ENCODE peak calls at places on chromosomes 1 and 21, in ten cellular contexts. I is naive thymus-derived CD8-positive, alpha-beta T cell; C is kidney; A is skeletal muscle cell; G is NCI-H460; E is HEK293T; T is CD4-positive, alpha-beta T cell; J is stimulated activated naive CD4-positive, alpha-beta T cell; B is iPS DF 6.9; S is keratinocyte. L is an unnamed sample.

GRCh38 chr1:25854554-25854953 is 4.7 kb downstream of the AUNIP start:
- DNase-seq in I (no peak), J (no peak), E (no peak), G (no peak), A (no peak), C (no peak), B (no peak), S (no peak), T (no peak), L (no peak)

GRCh38 chr1:180534199-180534598 is 24.6 kb upstream of the OVAAL start:
- DNase-seq in T (no peak), I (no peak), J (no peak), S (no peak), C (no peak), G (no peak), A (no peak), B (no peak), E (no peak), L (no peak)

GRCh38 chr1:29920316-29920715 is 684.0 kb downstream of the PTPRU start:
- DNase-seq in T (no peak), J (no peak), I (no peak), G (no peak), A (no peak), C (no peak), S (no peak), E (no peak), B (no peak), L (no peak)

GRCh38 chr1:207619833-207620572 is 24.9 kb upstream of the CR1L start:
- DNase-seq in S (no peak), B (no peak), T (no peak), A (peak), C (no peak), J (no peak), I (no peak), G (peak), E (peak), L (no peak)

GRCh38 chr1:34709547-34709946 is 45.3 kb upstream of the GJB5 start:
- DNase-seq in G (no peak), J (no peak), T (no peak), S (no peak), A (no peak), C (no peak), I (no peak), B (no peak), E (no peak), L (no peak)

GRCh38 chr1:205477759-205478247 is 22.0 kb upstream of the BLACAT1 start:
- DNase-seq in E (no peak), B (no peak), T (no peak), G (peak), I (no peak), C (peak), J (no peak), S (peak), A (no peak), L (no peak)

GRCh38 chr1:32892368-32893197 is 6.3 kb downstream of the HPCA start:
- DNase-seq in J (peak), E (peak), S (no peak), G (no peak), C (peak), A (no peak), B (no peak), I (no peak), T (no peak), L (no peak)

GRCh38 chr1:5448486-5448885 is 543.7 kb downstream of the NPHP4 start:
- DNase-seq in A (no peak), B (no peak), C (no peak), J (peak), E (no peak), G (no peak), T (peak), I (no peak), S (no peak), L (no peak)

GRCh38 chr1:91622586-91622985 is 121.9 kb downstream of the CDC7 start:
- DNase-seq in B (no peak), G (no peak), T (no peak), S (no peak), C (no peak), J (no peak), E (no peak), I (no peak), A (no peak), L (no peak)

GRCh38 chr1:162696286-162696862 is 64.1 kb downstream of the DDR2 start:
- DNase-seq in C (peak), G (peak), A (peak), E (peak), S (no peak), I (no peak), B (peak), J (no peak), T (no peak), L (peak)

GRCh38 chr1:67485046-67485811 is 55.0 kb upstream of the SERBP1 start:
- DNase-seq in T (no peak), I (no peak), B (no peak), G (no peak), J (no peak), E (no peak), A (no peak), S (no peak), C (no peak), L (no peak)

GRCh38 chr1:151277249-151277648 is 4.8 kb upstream of the ZNF687 start:
- DNase-seq in T (no peak), A (no peak), C (no peak), S (no peak), G (no peak), I (no peak), E (no peak), J (no peak), B (no peak), L (no peak)

GRCh38 chr1:9825101-9826074 is 1.6 kb upstream of the CLSTN1 start:
- DNase-seq in I (peak), C (peak), E (peak), T (peak), G (peak), J (peak), A (no peak), S (peak), B (no peak), L (peak)

GRCh38 chr1:205042911-205043806 is at the start of gene CNTN2:
- DNase-seq in A (no peak), T (no peak), S (no peak), I (no peak), G (no peak), E (no peak), J (no peak), C (no peak), B (no peak), L (no peak)

GRCh38 chr1:228018961-228019721 is 12.3 kb downstream of the WNT3A start:
- DNase-seq in J (no peak), S (no peak), E (no peak), T (no peak), B (no peak), G (no peak), A (no peak), I (no peak), C (no peak), L (no peak)

GRCh38 chr1:31904339-31905092 is 33.7 kb downstream of the PTP4A2 start:
- DNase-seq in C (no peak), B (no peak), A (peak), S (no peak), T (no peak), E (no peak), J (no peak), G (no peak), I (no peak), L (no peak)

GRCh38 chr1:145785481-145785880 is 38.4 kb downstream of the RNF115 start:
- DNase-seq in A (no peak), T (no peak), S (no peak), C (no peak), B (no peak), J (no peak), E (no peak), G (no peak), I (no peak), L (no peak)

GRCh38 chr1:44603718-44604117 is 70.6 kb downstream of the TMEM53 start:
- DNase-seq in T (no peak), J (no peak), C (no peak), S (no peak), E (no peak), G (no peak), I (no peak), B (no peak), A (no peak), L (no peak)

GRCh38 chr1:20589331-20590312 is 725 bp downstream of the CDA start:
- DNase-seq in T (no peak), J (no peak), B (no peak), A (peak), S (no peak), C (peak), G (no peak), E (peak), I (no peak), L (no peak)

GRCh38 chr21:41766051-41766882 is 585 bp downstream of the RIPK4 start:
- DNase-seq in S (no peak), A (no peak), J (no peak), G (no peak), C (peak), I (no peak), B (no peak), T (no peak), E (no peak), L (no peak)

GRCh38 chr1:229793488-229793887 is 167.4 kb downstream of the URB2 start:
- DNase-seq in B (no peak), T (no peak), G (no peak), A (no peak), I (no peak), E (no peak), J (no peak), S (no peak), C (no peak), L (no peak)

GRCh38 chr1:224300346-224300745 is 29.6 kb downstream of the NVL start:
- DNase-seq in J (no peak), C (no peak), A (peak), I (no peak), E (no peak), B (no peak), T (no peak), G (no peak), S (peak), L (peak)

GRCh38 chr21:21973806-21974205 is 975.6 kb downstream of the NCAM2 start:
- DNase-seq in B (no peak), J (no peak), C (no peak), A (no peak), G (peak), S (no peak), E (no peak), T (no peak), I (no peak), L (no peak)

L was measured in HS-5.